ENCODE peak calls at places on chromosomes 16 and 17, in four cellular contexts. One of them, this sample, is unnamed.

GRCh38 chr16:15521758-15522509 is 87.5 kb downstream of the BMERB1 start:
- DNase-seq in activated CD4-positive, CD25-positive, alpha-beta regulatory T cell treated with anti-CD3 and anti-CD28 coated beads, Interleukin-2, amount 50 U/mL, for 16 hours: no peak
- DNase-seq in activated CD4-positive, alpha-beta T cell treated with anti-CD3 and anti-CD28 coated beads, Interleukin-2, amount 50 U/mL, for 48 hours: no peak
- DNase-seq in NCI-H526: no peak
- DNase-seq in this sample: no peak

GRCh38 chr16:3702082-3702481 is 15.2 kb downstream of the TRAP1 start:
- DNase-seq in activated CD4-positive, CD25-positive, alpha-beta regulatory T cell treated with anti-CD3 and anti-CD28 coated beads, Interleukin-2, amount 50 U/mL, for 16 hours: no peak
- DNase-seq in activated CD4-positive, alpha-beta T cell treated with anti-CD3 and anti-CD28 coated beads, Interleukin-2, amount 50 U/mL, for 48 hours: no peak
- DNase-seq in NCI-H526: no peak
- DNase-seq in this sample: no peak

GRCh38 chr17:20992987-20993862 is 49.6 kb downstream of the USP22 start:
- DNase-seq in activated CD4-positive, CD25-positive, alpha-beta regulatory T cell treated with anti-CD3 and anti-CD28 coated beads, Interleukin-2, amount 50 U/mL, for 16 hours: peak; percentile 39
- DNase-seq in activated CD4-positive, alpha-beta T cell treated with anti-CD3 and anti-CD28 coated beads, Interleukin-2, amount 50 U/mL, for 48 hours: peak; percentile 69
- DNase-seq in NCI-H526: peak; percentile 29
- DNase-seq in this sample: peak; percentile 51

GRCh38 chr16:19203374-19203966 is 35.4 kb downstream of the SYT17 start:
- DNase-seq in activated CD4-positive, CD25-positive, alpha-beta regulatory T cell treated with anti-CD3 and anti-CD28 coated beads, Interleukin-2, amount 50 U/mL, for 16 hours: no peak
- DNase-seq in activated CD4-positive, alpha-beta T cell treated with anti-CD3 and anti-CD28 coated beads, Interleukin-2, amount 50 U/mL, for 48 hours: no peak
- DNase-seq in NCI-H526: no peak
- DNase-seq in this sample: no peak

GRCh38 chr16:54116126-54116525 is 170.5 kb downstream of the IRX3 start:
- DNase-seq in activated CD4-positive, CD25-positive, alpha-beta regulatory T cell treated with anti-CD3 and anti-CD28 coated beads, Interleukin-2, amount 50 U/mL, for 16 hours: no peak
- DNase-seq in activated CD4-positive, alpha-beta T cell treated with anti-CD3 and anti-CD28 coated beads, Interleukin-2, amount 50 U/mL, for 48 hours: no peak
- DNase-seq in NCI-H526: no peak
- DNase-seq in this sample: no peak

GRCh38 chr16:23137818-23138217 is 11.4 kb downstream of the USP31 start:
- DNase-seq in activated CD4-positive, CD25-positive, alpha-beta regulatory T cell treated with anti-CD3 and anti-CD28 coated beads, Interleukin-2, amount 50 U/mL, for 16 hours: no peak
- DNase-seq in activated CD4-positive, alpha-beta T cell treated with anti-CD3 and anti-CD28 coated beads, Interleukin-2, amount 50 U/mL, for 48 hours: no peak
- DNase-seq in NCI-H526: no peak
- DNase-seq in this sample: no peak

GRCh38 chr17:38342886-38343607 is 709 bp downstream of the GPR179 start:
- DNase-seq in activated CD4-positive, CD25-positive, alpha-beta regulatory T cell treated with anti-CD3 and anti-CD28 coated beads, Interleukin-2, amount 50 U/mL, for 16 hours: no peak
- DNase-seq in activated CD4-positive, alpha-beta T cell treated with anti-CD3 and anti-CD28 coated beads, Interleukin-2, amount 50 U/mL, for 48 hours: no peak
- DNase-seq in NCI-H526: no peak
- DNase-seq in this sample: no peak

GRCh38 chr17:70271672-70272071 is 102.3 kb downstream of the KCNJ2 start:
- DNase-seq in activated CD4-positive, CD25-positive, alpha-beta regulatory T cell treated with anti-CD3 and anti-CD28 coated beads, Interleukin-2, amount 50 U/mL, for 16 hours: no peak
- DNase-seq in activated CD4-positive, alpha-beta T cell treated with anti-CD3 and anti-CD28 coated beads, Interleukin-2, amount 50 U/mL, for 48 hours: no peak
- DNase-seq in NCI-H526: no peak
- DNase-seq in this sample: no peak

GRCh38 chr16:46765050-46765449 is 16.9 kb upstream of the MYLK3 start:
- DNase-seq in activated CD4-positive, CD25-positive, alpha-beta regulatory T cell treated with anti-CD3 and anti-CD28 coated beads, Interleukin-2, amount 50 U/mL, for 16 hours: no peak
- DNase-seq in activated CD4-positive, alpha-beta T cell treated with anti-CD3 and anti-CD28 coated beads, Interleukin-2, amount 50 U/mL, for 48 hours: no peak
- DNase-seq in NCI-H526: no peak
- DNase-seq in this sample: no peak

GRCh38 chr16:67723151-67723915 is 4.2 kb upstream of the GFOD2 start:
- DNase-seq in activated CD4-positive, CD25-positive, alpha-beta regulatory T cell treated with anti-CD3 and anti-CD28 coated beads, Interleukin-2, amount 50 U/mL, for 16 hours: no peak
- DNase-seq in activated CD4-positive, alpha-beta T cell treated with anti-CD3 and anti-CD28 coated beads, Interleukin-2, amount 50 U/mL, for 48 hours: no peak
- DNase-seq in NCI-H526: no peak
- DNase-seq in this sample: no peak

GRCh38 chr17:78898075-78898836 is 4.7 kb downstream of the CEP295NL start:
- DNase-seq in activated CD4-positive, CD25-positive, alpha-beta regulatory T cell treated with anti-CD3 and anti-CD28 coated beads, Interleukin-2, amount 50 U/mL, for 16 hours: no peak
- DNase-seq in activated CD4-positive, alpha-beta T cell treated with anti-CD3 and anti-CD28 coated beads, Interleukin-2, amount 50 U/mL, for 48 hours: no peak
- DNase-seq in NCI-H526: no peak
- DNase-seq in this sample: no peak

GRCh38 chr16:87895641-87896141 is 26.4 kb upstream of the SLC7A5 start:
- DNase-seq in activated CD4-positive, CD25-positive, alpha-beta regulatory T cell treated with anti-CD3 and anti-CD28 coated beads, Interleukin-2, amount 50 U/mL, for 16 hours: peak; percentile 61
- DNase-seq in activated CD4-positive, alpha-beta T cell treated with anti-CD3 and anti-CD28 coated beads, Interleukin-2, amount 50 U/mL, for 48 hours: peak; percentile 86
- DNase-seq in NCI-H526: no peak
- DNase-seq in this sample: no peak

GRCh38 chr17:41026668-41027471 is at the start of gene KRTAP1-5:
- DNase-seq in activated CD4-positive, CD25-positive, alpha-beta regulatory T cell treated with anti-CD3 and anti-CD28 coated beads, Interleukin-2, amount 50 U/mL, for 16 hours: no peak
- DNase-seq in activated CD4-positive, alpha-beta T cell treated with anti-CD3 and anti-CD28 coated beads, Interleukin-2, amount 50 U/mL, for 48 hours: no peak
- DNase-seq in NCI-H526: no peak
- DNase-seq in this sample: no peak

GRCh38 chr16:51994597-51994996 is 552.3 kb downstream of the TOX3 start:
- DNase-seq in activated CD4-positive, CD25-positive, alpha-beta regulatory T cell treated with anti-CD3 and anti-CD28 coated beads, Interleukin-2, amount 50 U/mL, for 16 hours: no peak
- DNase-seq in activated CD4-positive, alpha-beta T cell treated with anti-CD3 and anti-CD28 coated beads, Interleukin-2, amount 50 U/mL, for 48 hours: no peak
- DNase-seq in NCI-H526: no peak
- DNase-seq in this sample: no peak

GRCh38 chr16:9389543-9390207 is 298.2 kb downstream of the HAPSTR1 start:
- DNase-seq in activated CD4-positive, CD25-positive, alpha-beta regulatory T cell treated with anti-CD3 and anti-CD28 coated beads, Interleukin-2, amount 50 U/mL, for 16 hours: no peak
- DNase-seq in activated CD4-positive, alpha-beta T cell treated with anti-CD3 and anti-CD28 coated beads, Interleukin-2, amount 50 U/mL, for 48 hours: no peak
- DNase-seq in NCI-H526: no peak
- DNase-seq in this sample: no peak